ENCODE peak calls at places on chromosomes 13 and 19, in six cellular contexts. I is colonic mucosa; G is effector memory CD4-positive, alpha-beta T cell; Y is suprapubic skin; N is neural progenitor cell; C is left lung. X is an unnamed sample. For H3K9me3, the result is how much of the 10 kb centered on the place peaks cover.

GRCh38 chr19:8702350-8702749 is 3.8 kb upstream of the ACTL9 start:
- DNase-seq in I (no peak), G (peak), Y (no peak), N (no peak), C (no peak), X (no peak)

GRCh38 chr13:106566682-106567420 is 1.1 kb downstream of the ARGLU1 start:
- DNase-seq in I (peak), G (peak), Y (no peak), N (peak), C (no peak), X (no peak)

GRCh38 chr13:111483621-111483987 is 163.2 kb downstream of the TEX29 start:
- DNase-seq in I (no peak), G (no peak), Y (peak), N (no peak), C (peak), X (no peak)

GRCh38 chr19:18814063-18814462 is 17.7 kb upstream of the UPF1 start:
- DNase-seq in I (no peak), G (no peak), Y (no peak), N (no peak), C (no peak), X (no peak)

GRCh38 chr19:8239528-8240273 is 30.5 kb downstream of the CERS4 start:
- DNase-seq in I (no peak), G (no peak), Y (no peak), N (no peak), C (no peak), X (no peak)

GRCh38 chr19:5665781-5666513 is 14.4 kb downstream of the MICOS13 start:
- DNase-seq in I (no peak), G (no peak), Y (no peak), N (no peak), C (no peak), X (no peak)

GRCh38 chr19:5824791-5825577 is 14.5 kb downstream of the FUT6 start:
- DNase-seq in I (no peak), G (no peak), Y (no peak), N (no peak), C (no peak), X (no peak)

GRCh38 chr13:104014803-104015645 is 948.8 kb upstream of the SLC10A2 start:
- DNase-seq in I (no peak), G (no peak), Y (no peak), N (no peak), C (no peak), X (no peak)

GRCh38 chr13:69565334-69565733 is 542.3 kb upstream of the ATXN8OS start:
- DNase-seq in I (peak), G (no peak), Y (no peak), N (peak), C (no peak), X (no peak)

GRCh38 chr19:50818859-50819472 is 4.6 kb downstream of the KLK1 start:
- DNase-seq in I (no peak), G (no peak), Y (no peak), N (no peak), C (no peak), X (no peak)

GRCh38 chr13:32125221-32125621 is 93.6 kb downstream of the FRY start:
- DNase-seq in I (no peak), G (no peak), Y (no peak), N (no peak), C (no peak), X (no peak)

GRCh38 chr19:13010038-13010991 is 15.0 kb downstream of the NFIX start:
- DNase-seq in I (no peak), G (no peak), Y (no peak), N (no peak), C (peak), X (no peak)

GRCh38 chr13:20360835-20361412 is 128.8 kb upstream of the GJB6 start:
- DNase-seq in I (no peak), G (no peak), Y (no peak), N (no peak), C (no peak), X (no peak)

GRCh38 chr13:75145926-75146325 is 336.0 kb downstream of the TBC1D4 start:
- DNase-seq in I (no peak), G (no peak), Y (no peak), N (no peak), C (no peak), X (no peak)

GRCh38 chr19:13214036-13214730 is 64.0 kb downstream of the IER2 start:
- DNase-seq in I (no peak), G (no peak), Y (no peak), N (no peak), C (no peak), X (no peak)

GRCh38 chr13:98129059-98129741 is 13.7 kb upstream of the FARP1 start:
- DNase-seq in I (no peak), G (no peak), Y (no peak), N (no peak), C (no peak), X (no peak)

GRCh38 chr13:75217949-75218348 is 264.0 kb downstream of the TBC1D4 start:
- DNase-seq in I (no peak), G (no peak), Y (no peak), N (peak), C (no peak), X (no peak)

GRCh38 chr13:43572601-43573360 is 214.0 kb downstream of the ENOX1 start:
- DNase-seq in I (no peak), G (no peak), Y (no peak), N (peak), C (no peak), X (no peak)

GRCh38 chr13:110813646-110814624 is 100.4 kb downstream of the ING1 start:
- DNase-seq in I (no peak), G (no peak), Y (peak), N (no peak), C (no peak), X (no peak)

GRCh38 chr13:72716776-72717175 is 10.7 kb downstream of the MZT1 start:
- DNase-seq in I (no peak), G (no peak), Y (no peak), N (no peak), C (no peak), X (no peak)

GRCh38 chr19:30450101-30450500 is 77.9 kb downstream of the ZNF536 start:
- DNase-seq in I (peak), G (no peak), Y (no peak), N (peak), C (no peak), X (no peak)

GRCh38 chr19:33638167-33639033 is 16.6 kb downstream of the CHST8 start:
- DNase-seq in I (no peak), G (no peak), Y (peak), N (no peak), C (no peak), X (no peak)

GRCh38 chr19:38090561-38090960 is 133.5 kb downstream of the DPF1 start:
- DNase-seq in I (no peak), G (no peak), Y (no peak), N (no peak), C (no peak), X (no peak)

GRCh38 chr13:42549555-42549941 is 24.4 kb upstream of the TNFSF11 start:
- DNase-seq in I (no peak), G (no peak), Y (no peak), N (no peak), C (no peak), X (no peak)

GRCh38 chr13:27857271-27857670 is 62.5 kb upstream of the PDX1 start:
- DNase-seq in I (no peak), G (no peak), Y (no peak), N (no peak), C (no peak), X (no peak)

GRCh38 chr19:34366670-34367423 is 1.9 kb downstream of the GPI start:
- DNase-seq in I (peak), G (no peak), Y (no peak), N (no peak), C (no peak), X (no peak)

GRCh38 chr19:32599736-32600157 is 18.8 kb downstream of the PDCD5 start:
- DNase-seq in I (peak), G (no peak), Y (no peak), N (peak), C (no peak), X (no peak)

GRCh38 chr19:32748497-32748896 is 28.9 kb downstream of the TDRD12 start:
- DNase-seq in I (no peak), G (no peak), Y (no peak), N (peak), C (no peak), X (no peak)

GRCh38 chr13:99932912-99933311 is 38.7 kb downstream of the ZIC5 start:
- DNase-seq in I (no peak), G (no peak), Y (no peak), N (no peak), C (no peak), X (no peak)

GRCh38 chr19:4555657-4556561 is 3.6 kb downstream of the SEMA6B start:
- DNase-seq in I (peak), G (no peak), Y (no peak), N (no peak), C (no peak), X (no peak)

GRCh38 chr13:23510979-23511735 is 59.1 kb upstream of the TNFRSF19 start:
- DNase-seq in I (no peak), G (no peak), Y (no peak), N (peak), C (no peak), X (no peak)

GRCh38 chr13:67366533-67366932 is 136.4 kb upstream of the PCDH9 start:
- DNase-seq in I (no peak), G (no peak), Y (no peak), N (no peak), C (no peak), X (no peak)

GRCh38 chr13:26010487-26011207 is 41.2 kb downstream of the SHISA2 start:
- DNase-seq in I (no peak), G (no peak), Y (no peak), N (no peak), C (no peak), X (no peak)

GRCh38 chr19:34481861-34482379 is 362 bp downstream of the WTIP start:
- DNase-seq in I (no peak), G (no peak), Y (no peak), N (no peak), C (peak), X (no peak)

GRCh38 chr13:59982631-59983382 is 180.9 kb downstream of the DIAPH3 start:
- DNase-seq in I (no peak), G (no peak), Y (no peak), N (no peak), C (no peak), X (no peak)

GRCh38 chr19:35828694-35829301 is 16.2 kb upstream of the PRODH2 start:
- DNase-seq in I (peak), G (no peak), Y (no peak), N (peak), C (no peak), X (peak)

GRCh38 chr19:33804021-33804799 is 7.5 kb downstream of the KCTD15 start:
- DNase-seq in I (peak), G (no peak), Y (no peak), N (no peak), C (no peak), X (no peak)

GRCh38 chr19:38571682-38572081 is 46.1 kb downstream of the MAP4K1 start:
- DNase-seq in I (no peak), G (no peak), Y (no peak), N (no peak), C (no peak), X (no peak)

GRCh38 chr19:43910884-43911283 is 24.2 kb downstream of the ZNF45 start:
- DNase-seq in I (no peak), G (no peak), Y (no peak), N (no peak), C (no peak), X (no peak)
- H3K9me3 ChIP-seq in I (under half), G (half or more), Y (half or more), N (under half), C (under half), X (under half)

DNA sequence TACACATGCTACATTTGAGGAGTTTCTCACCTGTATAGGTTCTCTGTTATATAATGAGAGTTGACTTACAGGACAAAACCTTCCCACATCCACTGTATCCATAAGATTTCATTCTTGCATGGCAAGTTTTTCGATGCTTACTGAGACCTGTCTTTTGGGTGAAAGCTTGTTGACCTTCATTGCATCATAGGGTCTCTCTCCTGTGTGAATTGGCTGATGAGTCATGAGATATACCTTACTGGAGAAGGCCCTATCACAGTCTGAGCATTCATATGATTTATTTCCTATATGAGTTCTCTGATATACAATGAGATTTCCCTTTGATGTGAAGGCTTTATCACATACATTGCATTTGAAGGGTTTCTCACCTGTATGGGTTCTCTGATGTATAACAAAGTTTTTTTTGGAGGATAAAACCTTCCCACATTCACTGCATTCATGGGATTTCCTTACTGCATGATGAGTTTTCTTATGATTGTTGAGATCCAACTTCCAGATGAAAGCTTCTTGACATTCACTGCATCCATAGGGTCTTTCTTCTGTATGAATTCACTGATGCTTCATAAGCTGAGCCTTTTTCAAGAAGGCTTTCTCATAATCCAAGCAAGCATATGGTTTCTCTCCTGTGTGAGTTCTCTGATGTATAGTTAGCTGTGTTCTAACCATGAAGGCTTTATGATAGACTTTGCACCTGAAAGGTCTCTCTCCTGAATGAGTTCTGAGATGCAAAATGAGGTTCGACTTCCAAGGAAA is 25.7 kb downstream of the ZNF577 start:
- DNase-seq in I (no peak), G (no peak), Y (no peak), N (no peak), C (no peak), X (no peak)
- H3K9me3 ChIP-seq in I (under half), G (half or more), Y (half or more), N (half or more), C (under half), X (half or more)

GRCh38 chr13:48990900-48991299 is 15.2 kb downstream of the FNDC3A start:
- DNase-seq in I (no peak), G (no peak), Y (no peak), N (no peak), C (no peak), X (no peak)
- H3K9me3 ChIP-seq in I (under half), G (under half), Y (under half), N (under half), C (under half), X (under half)

GRCh38 chr19:44182145-44182544 is 17.2 kb downstream of the ZNF226 start:
- DNase-seq in I (no peak), G (no peak), Y (no peak), N (no peak), C (no peak), X (no peak)
- H3K9me3 ChIP-seq in I (under half), G (under half), Y (under half), N (under half), C (under half), X (under half)

GRCh38 chr19:325937-326565 is 18.5 kb downstream of the MIER2 start:
- DNase-seq in I (no peak), G (no peak), Y (no peak), N (no peak), C (no peak), X (no peak)
- H3K9me3 ChIP-seq in I (under half), G (under half), Y (under half), N (under half), C (under half), X (under half)

X was measured in T-helper 17 cell.